ENCODE peak calls at places on chromosomes 13 and 19, in ten cellular contexts. J is AG09309; E is erythroblast; S is left kidney; X is NCI-H1417; L is stimulated activated CD4-positive, alpha-beta T cell treated with anti-CD3 and anti-CD28 coated beads, Interleukin-1b, Interleukin-23, amount 100 ng/mL, for 24 hours; I is WERI-Rb-1; G is astrocyte of the spinal cord; Z is amniotic stem cell; B is cardiac fibroblast. P is an unnamed sample.

GRCh38 chr19:6223461-6224307 is 56.1 kb downstream of the MLLT1 start:
- DNase-seq in B (no peak), X (no peak), S (peak; percentile 86), I (no peak), L (no peak), G (no peak), Z (no peak), J (no peak), E (no peak), P (no peak)

GRCh38 chr13:30850204-30850866 is 55.7 kb upstream of the MEDAG start:
- DNase-seq in Z (no peak), X (no peak), B (peak; percentile 28), S (no peak), L (no peak), J (no peak), G (no peak), I (no peak), E (no peak), P (no peak)

GRCh38 chr13:66665991-66666390 is 564.1 kb downstream of the PCDH9 start:
- DNase-seq in G (peak; percentile 93), E (no peak), B (peak; percentile 83), Z (peak; percentile 93), J (peak; percentile 46), L (no peak), X (peak; percentile 89), I (no peak), S (peak; percentile 96), P (no peak)

GRCh38 chr19:4368128-4368820 is 24.9 kb downstream of the MPND start:
- DNase-seq in J (no peak), Z (no peak), L (no peak), X (no peak), B (no peak), I (no peak), S (no peak), G (no peak), E (no peak), P (no peak)

GRCh38 chr19:55179570-55180484 is at the start of gene SYT5:
- DNase-seq in G (no peak), X (peak; percentile 69), L (no peak), J (no peak), I (peak; percentile 32), Z (no peak), E (peak; percentile 59), S (peak; percentile 83), B (no peak), P (peak; percentile 72)

GRCh38 chr13:22252281-22252830 is 581.5 kb downstream of the FGF9 start:
- DNase-seq in S (no peak), J (no peak), I (no peak), Z (no peak), X (no peak), E (no peak), B (no peak), L (no peak), G (no peak), P (no peak)

GRCh38 chr19:533485-534058 is 2.0 kb downstream of the CDC34 start:
- DNase-seq in L (no peak), J (no peak), X (no peak), E (no peak), Z (no peak), S (no peak), G (no peak), I (peak; percentile 75), B (no peak), P (no peak)

GRCh38 chr13:24618219-24618955 is 61.8 kb upstream of the ATP12A start:
- DNase-seq in G (no peak), E (no peak), I (no peak), Z (no peak), B (no peak), L (peak; percentile 55), X (no peak), S (no peak), J (no peak), P (peak; percentile 12)

GRCh38 chr13:109738298-109738746 is 48.1 kb downstream of the IRS2 start:
- DNase-seq in J (no peak), I (no peak), Z (no peak), B (no peak), E (no peak), S (no peak), L (no peak), G (no peak), X (no peak), P (no peak)

GRCh38 chr19:9865732-9866627 is 30.9 kb downstream of the PIN1 start:
- DNase-seq in Z (no peak), L (no peak), X (peak; percentile 25), J (no peak), E (no peak), B (no peak), S (no peak), G (no peak), I (no peak), P (peak; percentile 71)

GRCh38 chr13:29845440-29846056 is 4.9 kb downstream of the UBL3 start:
- DNase-seq in B (peak; percentile 57), E (no peak), S (peak; percentile 21), Z (no peak), I (no peak), J (no peak), G (peak; percentile 54), X (peak; percentile 13), L (no peak), P (no peak)

P was measured in D341Med.